ENCODE peak calls at places on chromosome 19, in six cellular contexts. B is CD4-positive, alpha-beta T cell; K is GM23338; Y is CD4-positive, alpha-beta memory T cell; T is CD8-positive, alpha-beta memory T cell; W is PC-3. F is an unnamed sample. For H3K27me3, the result is how much of the 10 kb centered on the place peaks cover.

GRCh38 chr19:4548238-4548584 is 8.4 kb upstream of the LRG1 start:
- DNase-seq in B (no peak), K (no peak), Y (no peak), T (no peak), W (no peak), F (no peak)

GRCh38 chr19:45153339-45154063 is 7.3 kb downstream of the NKPD1 start:
- DNase-seq in B (peak), K (peak), Y (peak), T (peak), W (no peak), F (peak)

GRCh38 chr19:44593294-44593693 is 20.1 kb upstream of the IGSF23 start:
- DNase-seq in B (no peak), K (no peak), Y (no peak), T (no peak), W (no peak), F (no peak)

GRCh38 chr19:32173836-32174235 is 171.6 kb upstream of the ZNF507 start:
- DNase-seq in B (no peak), K (peak), Y (no peak), T (no peak), W (no peak), F (no peak)

GRCh38 chr19:46015961-46016425 is 6.9 kb downstream of the PGLYRP1 start:
- DNase-seq in B (peak), K (peak), Y (peak), T (peak), W (no peak), F (peak)

GRCh38 chr19:35755550-35756371 is 1.1 kb downstream of the HSPB6 start:
- DNase-seq in B (peak), K (peak), Y (peak), T (peak), W (no peak), F (peak)

GRCh38 chr19:3632739-3633558 is 6.4 kb upstream of the CACTIN start:
- DNase-seq in B (no peak), K (no peak), Y (no peak), T (no peak), W (no peak), F (no peak)

GRCh38 chr19:11296264-11296663 is 304 bp downstream of the TSPAN16 start:
- DNase-seq in B (no peak), K (no peak), Y (no peak), T (no peak), W (no peak), F (no peak)

GRCh38 chr19:652467-653389 is 10.3 kb downstream of the RNF126 start:
- DNase-seq in B (no peak), K (no peak), Y (no peak), T (no peak), W (no peak), F (no peak)

GRCh38 chr19:43957891-43958290 is 6.9 kb downstream of the ZNF221 start:
- DNase-seq in B (no peak), K (no peak), Y (no peak), T (no peak), W (no peak), F (no peak)

GRCh38 chr19:6279620-6279930 is 200 bp downstream of the MLLT1 start:
- DNase-seq in B (no peak), K (no peak), Y (no peak), T (no peak), W (no peak), F (no peak)

GRCh38 chr19:43331435-43332010 is 22.0 kb upstream of the CD177 start:
- DNase-seq in B (no peak), K (no peak), Y (no peak), T (no peak), W (no peak), F (no peak)

GRCh38 chr19:16831531-16831930 is 2.3 kb downstream of the SIN3B start:
- DNase-seq in B (no peak), K (no peak), Y (no peak), T (no peak), W (no peak), F (no peak)

GRCh38 chr19:29120471-29120870 is 92.5 kb downstream of the UQCRFS1 start:
- DNase-seq in B (no peak), K (no peak), Y (no peak), T (no peak), W (no peak), F (no peak)
- H3K27me3 ChIP-seq in B (under half), K (under half), Y (under half), T (under half), W (under half), F (under half)

GRCh38 chr19:17948967-17949930 is 16.4 kb downstream of the CCDC124 start:
- DNase-seq in B (peak), K (no peak), Y (no peak), T (peak), W (no peak), F (no peak)

GRCh38 chr19:17948474-17948966 is 15.7 kb downstream of the CCDC124 start:
- DNase-seq in B (no peak), K (peak), Y (no peak), T (no peak), W (no peak), F (no peak)

GRCh38 chr19:17950310-17951150 is 16.4 kb upstream of the KCNN1 start:
- DNase-seq in B (peak), K (peak), Y (no peak), T (peak), W (no peak), F (no peak)

GRCh38 chr19:17951151-17952040 is 15.5 kb upstream of the KCNN1 start:
- DNase-seq in B (no peak), K (no peak), Y (no peak), T (no peak), W (no peak), F (no peak)

DNA sequence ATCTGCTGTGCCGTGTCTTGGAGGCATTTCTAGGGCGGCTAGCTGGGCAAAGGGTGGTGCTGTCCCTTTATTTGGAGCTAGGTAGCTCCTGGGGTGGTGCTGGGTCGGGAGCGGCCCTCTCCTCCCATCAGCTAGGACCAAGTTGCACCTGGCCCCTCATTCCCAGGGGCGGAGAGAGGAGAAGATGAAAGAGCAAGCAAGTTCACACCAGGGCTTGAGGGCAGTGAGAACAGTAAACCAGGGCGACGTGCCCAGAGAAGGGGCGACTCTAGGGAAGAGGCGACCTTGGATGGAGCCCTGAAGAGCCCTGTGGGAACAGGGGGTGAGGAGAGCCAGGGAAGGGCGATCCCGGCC is 17.0 kb upstream of the KCNN1 start:
- DNase-seq in B (no peak), K (peak), Y (no peak), T (peak), W (peak), F (no peak)
- H3K27me3 ChIP-seq in B (half or more), K (half or more), Y (under half), T (under half), W (half or more), F (half or more)

DNA sequence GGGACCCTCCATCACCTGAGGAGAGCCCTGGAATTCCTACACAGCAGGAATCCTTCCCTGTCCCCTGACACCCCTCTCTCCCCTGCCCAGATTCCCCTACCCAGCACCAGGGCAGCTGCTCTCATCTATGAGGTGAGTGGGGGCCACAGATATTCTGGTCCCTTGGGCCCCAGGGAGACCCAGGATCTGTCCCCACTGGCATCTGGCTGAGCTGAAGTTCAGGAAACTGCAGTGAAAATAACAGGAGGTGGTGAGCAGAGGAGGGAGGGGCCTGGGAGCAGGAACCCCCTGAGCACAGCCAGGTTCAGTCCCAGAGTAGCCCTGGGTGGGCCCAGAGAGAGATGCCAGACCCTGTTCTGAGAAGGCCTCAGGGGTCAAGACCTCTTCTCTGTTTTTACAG is 10.1 kb downstream of the CEACAM21 start:
- DNase-seq in B (no peak), K (no peak), Y (no peak), T (no peak), W (no peak), F (no peak)
- H3K27me3 ChIP-seq in B (under half), K (under half), Y (under half), T (under half), W (under half), F (under half)

GRCh38 chr19:1672038-1672768 is 19.8 kb upstream of the TCF3 start:
- DNase-seq in B (peak), K (peak), Y (peak), T (peak), W (peak), F (peak)
- H3K27me3 ChIP-seq in B (half or more), K (half or more), Y (under half), T (half or more), W (under half), F (under half)

GRCh38 chr19:10105241-10106099 is 692 bp upstream of the PPAN start:
- DNase-seq in B (no peak), K (no peak), Y (no peak), T (no peak), W (no peak), F (no peak)
- H3K27me3 ChIP-seq in B (under half), K (under half), Y (under half), T (under half), W (under half), F (under half)

GRCh38 chr19:8531470-8531869 is 17.5 kb upstream of the ZNF414 start:
- DNase-seq in B (no peak), K (no peak), Y (no peak), T (no peak), W (no peak), F (no peak)

GRCh38 chr19:8532170-8532569 is 18.2 kb upstream of the ZNF414 start:
- DNase-seq in B (no peak), K (no peak), Y (no peak), T (no peak), W (no peak), F (no peak)

GRCh38 chr19:8537099-8537498 is 23.1 kb upstream of the ZNF414 start:
- DNase-seq in B (no peak), K (no peak), Y (no peak), T (no peak), W (no peak), F (no peak)

GRCh38 chr19:8539621-8540149 is 25.7 kb upstream of the ZNF414 start:
- DNase-seq in B (no peak), K (no peak), Y (no peak), T (no peak), W (no peak), F (no peak)

DNA sequence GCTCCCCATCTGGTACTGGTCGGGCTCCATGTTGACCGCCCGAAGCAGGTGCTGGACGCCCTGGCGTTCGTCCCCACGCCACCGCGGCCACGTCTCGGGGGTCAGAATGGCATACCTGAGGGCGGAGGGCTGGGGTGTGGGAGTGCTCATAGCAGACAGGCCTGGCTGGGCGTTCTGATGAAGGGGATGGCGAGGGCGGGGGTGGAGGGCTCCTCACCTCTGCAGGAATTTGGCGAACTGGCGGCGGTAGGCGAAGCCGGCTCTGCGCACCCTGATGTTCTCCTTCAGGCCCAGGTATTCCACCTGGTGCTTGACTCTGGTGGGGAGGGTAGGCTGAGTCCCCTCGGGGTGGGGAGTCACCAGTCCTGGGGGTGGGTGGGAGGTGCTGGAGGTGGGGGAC is 22.3 kb upstream of the ZNF414 start:
- DNase-seq in B (no peak), K (no peak), Y (no peak), T (no peak), W (no peak), F (no peak)
- H3K27me3 ChIP-seq in B (under half), K (under half), Y (under half), T (under half), W (under half), F (under half)

GRCh38 chr19:15672580-15673175 is at the start of gene CYP4F12:
- DNase-seq in B (no peak), K (peak), Y (peak), T (peak), W (peak), F (no peak)
- H3K27me3 ChIP-seq in B (under half), K (under half), Y (under half), T (under half), W (under half), F (under half)

GRCh38 chr19:50553134-50553703 is 15.0 kb downstream of the LRRC4B start:
- DNase-seq in B (no peak), K (no peak), Y (no peak), T (no peak), W (no peak), F (no peak)
- H3K27me3 ChIP-seq in B (half or more), K (half or more), Y (under half), T (under half), W (under half), F (under half)

F was measured in CD8-positive, alpha-beta T cell.